ENCODE peak calls at places on chromosomes 11 and 22, in four cellular contexts. B is Peyer's patch, E is stomach, X is upper lobe of right lung. K is an unnamed sample.

GRCh38 chr22:47173535-47174021 is 411.1 kb downstream of the TBC1D22A start:
- DNase-seq in B (no peak), E (no peak), X (peak; percentile 43), K (no peak)

GRCh38 chr11:121671276-121672168 is 218.8 kb upstream of the SORL1-AS1 start:
- DNase-seq in B (no peak), E (no peak), X (no peak), K (peak; percentile 74)

GRCh38 chr11:70244698-70245097 is 25.8 kb upstream of the PPFIA1 start:
- DNase-seq in B (no peak), E (no peak), X (no peak), K (no peak)

GRCh38 chr11:129315781-129316579 is 59.7 kb upstream of the BARX2 start:
- DNase-seq in B (no peak), E (peak; percentile 46), X (peak; percentile 81), K (no peak)

GRCh38 chr22:46830001-46830715 is 67.7 kb downstream of the TBC1D22A start:
- DNase-seq in B (no peak), E (peak; percentile 53), X (peak; percentile 49), K (peak; percentile 46)

GRCh38 chr22:41775338-41775737 is 25.1 kb upstream of the CCDC134 start:
- DNase-seq in B (no peak), E (no peak), X (no peak), K (no peak)

GRCh38 chr11:128890543-128891409 is at the start of gene KCNJ5:
- DNase-seq in B (no peak), E (peak; percentile 56), X (peak; percentile 80), K (peak; percentile 83)

GRCh38 chr22:49018601-49019000 is 809.1 kb downstream of the BRD1 start:
- DNase-seq in B (no peak), E (no peak), X (peak; percentile 25), K (no peak)

GRCh38 chr11:106446961-106447360 is 369.5 kb downstream of the AASDHPPT start:
- DNase-seq in B (no peak), E (no peak), X (no peak), K (no peak)

GRCh38 chr11:71247551-71248250 is 4.7 kb downstream of the SHANK2 start:
- DNase-seq in B (no peak), E (peak; percentile 52), X (peak; percentile 48), K (no peak)

GRCh38 chr22:21450858-21451331 is 16.3 kb upstream of the TMEM191C start:
- DNase-seq in B (no peak), E (peak; percentile 10), X (peak; percentile 43), K (no peak)

GRCh38 chr11:117877120-117877784 is 794 bp upstream of the FXYD6 start:
- DNase-seq in B (no peak), E (no peak), X (no peak), K (no peak)

GRCh38 chr11:100639140-100639539 is 47.9 kb upstream of the ARHGAP42 start:
- DNase-seq in B (no peak), E (peak; percentile 31), X (no peak), K (peak; percentile 37)

GRCh38 chr22:29531419-29531818 is 22.1 kb downstream of the THOC5 start:
- DNase-seq in B (no peak), E (no peak), X (no peak), K (no peak)

GRCh38 chr11:36449566-36450390 is 60.3 kb downstream of the TRAF6 start:
- DNase-seq in B (no peak), E (no peak), X (no peak), K (no peak)

GRCh38 chr22:25111579-25112517 is 87.8 kb upstream of the CRYBB3 start:
- DNase-seq in B (no peak), E (peak; percentile 87), X (peak; percentile 87), K (no peak)

GRCh38 chr22:23182289-23183106 is 2.2 kb downstream of the BCR start:
- DNase-seq in B (no peak), E (no peak), X (no peak), K (no peak)

GRCh38 chr22:23306438-23306921 is 126.2 kb downstream of the BCR start:
- DNase-seq in B (peak; percentile 14), E (no peak), X (peak; percentile 54), K (no peak)

GRCh38 chr11:19466314-19466713 is 225.6 kb upstream of the E2F8 start:
- DNase-seq in B (no peak), E (no peak), X (no peak), K (no peak)

GRCh38 chr11:70203749-70204465 is 811 bp downstream of the FADD start:
- DNase-seq in B (peak; percentile 69), E (peak; percentile 67), X (peak; percentile 69), K (peak; percentile 88)

GRCh38 chr11:87043894-87044293 is 6.2 kb downstream of the TMEM135 start:
- DNase-seq in B (no peak), E (no peak), X (no peak), K (no peak)

GRCh38 chr11:70407814-70408213 is 9.5 kb downstream of the CTTN start:
- DNase-seq in B (no peak), E (no peak), X (no peak), K (no peak)

GRCh38 chr11:15627560-15627959 is 512.8 kb downstream of the INSC start:
- DNase-seq in B (no peak), E (no peak), X (no peak), K (no peak)

GRCh38 chr11:3225826-3226750 is 6.1 kb downstream of the MRGPRE start:
- DNase-seq in B (peak; percentile 5), E (no peak), X (no peak), K (no peak)

GRCh38 chr11:12017243-12017678 is 8.8 kb upstream of the DKK3 start:
- DNase-seq in B (no peak), E (no peak), X (no peak), K (no peak)

DNA sequence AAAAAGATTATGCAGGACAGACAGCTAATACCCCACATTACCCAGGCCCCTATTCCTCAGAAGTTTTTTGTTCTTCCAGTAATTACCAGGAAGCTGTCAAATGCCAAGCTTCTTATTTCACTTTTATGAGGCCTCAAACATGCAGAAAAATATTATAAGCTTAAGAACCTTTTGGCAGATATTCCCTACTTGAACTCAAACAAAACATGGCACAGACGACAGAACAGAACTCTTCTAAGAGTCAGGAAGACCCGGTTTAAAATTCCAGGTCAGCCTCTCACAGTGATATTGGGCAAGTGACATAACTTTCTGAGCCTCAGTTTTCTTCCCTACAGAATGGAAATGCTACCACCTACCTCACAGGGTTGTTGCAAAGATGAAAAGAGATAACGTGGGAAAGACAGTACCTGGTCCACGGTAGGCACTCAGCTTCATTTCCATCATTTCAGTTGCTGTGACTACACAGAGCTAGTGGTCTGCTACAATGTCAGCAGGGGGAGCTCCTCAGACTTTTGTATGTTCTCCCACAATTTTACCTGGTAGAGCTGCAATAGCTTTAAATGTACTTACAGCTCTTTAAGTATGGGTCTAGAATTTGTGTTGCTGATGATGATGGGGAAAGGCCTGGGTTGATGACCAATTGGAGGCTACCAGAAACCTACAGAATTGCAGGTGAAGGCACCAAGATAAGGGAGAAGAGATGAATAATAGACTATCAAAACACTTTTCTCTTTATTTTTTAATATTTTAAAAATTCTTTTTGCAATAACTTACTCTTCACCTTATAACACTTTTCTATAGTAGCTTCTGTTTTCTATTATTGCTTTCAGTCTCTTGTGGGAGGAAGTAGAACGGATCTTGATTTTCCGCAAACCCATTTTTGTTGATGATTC is 98.3 kb upstream of the CHRM4 start:
- DNase-seq in B (no peak), E (no peak), X (no peak), K (peak; percentile 65)
- TF ChIP-seq CTCF in B (no peak), E (peak; percentile 25), X (peak; percentile 54), K (peak; percentile 71)

DNA sequence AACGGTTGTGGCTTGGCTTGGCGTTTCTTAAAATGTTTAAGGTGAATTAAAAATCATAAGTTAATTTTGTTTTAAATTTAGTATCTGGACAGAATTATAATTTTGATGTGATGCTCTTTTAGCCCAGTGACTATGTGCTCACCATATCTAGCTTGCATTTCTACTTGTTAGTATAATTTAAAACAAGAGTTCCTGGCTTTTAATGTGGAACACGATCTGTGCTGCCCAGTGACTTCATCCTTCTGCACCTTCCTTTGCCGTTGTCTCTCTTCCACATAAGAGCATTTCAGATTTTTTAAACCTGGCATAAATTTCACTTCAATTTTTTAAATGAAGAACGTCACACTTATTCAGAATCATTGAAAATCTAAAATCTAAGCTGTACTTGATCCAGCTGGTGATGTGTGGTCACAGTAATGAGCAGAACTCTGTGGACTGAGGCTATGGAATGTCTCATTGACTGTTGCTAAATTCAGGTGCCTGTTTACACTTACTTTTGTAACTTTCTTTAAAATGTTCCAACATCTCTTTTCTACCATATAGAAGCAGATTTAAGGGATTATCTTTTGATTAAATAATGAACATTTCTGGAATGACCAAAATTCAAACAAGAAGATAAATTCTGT is 75.4 kb upstream of the ADSL start:
- DNase-seq in B (no peak), E (no peak), X (no peak), K (no peak)
- H3K4me1 ChIP-seq in B (no peaks in the 10 kb centered on the region), E (peaks cover 19% of the 10 kb centered on the region), X (peaks cover 4% of the 10 kb centered on the region), K (no peaks in the 10 kb centered on the region)

GRCh38 chr11:47864910-47865309 is 16.8 kb upstream of the NUP160 start:
- DNase-seq in B (no peak), E (no peak), X (no peak), K (no peak)
- H3K4me3 ChIP-seq in B (no peak overlapping the region), E (no peak overlapping the region), X (no peak overlapping the region), K (no peak overlapping the region)

GRCh38 chr11:62902932-62903331 is 18.2 kb downstream of the CHRM1 start:
- DNase-seq in B (no peak), E (no peak), X (no peak), K (no peak)
- TF ChIP-seq CTCF in B (no peak), E (no peak), X (no peak), K (no peak)

GRCh38 chr11:35007277-35007676 is 90.9 kb downstream of the PDHX start:
- DNase-seq in B (no peak), E (no peak), X (no peak), K (no peak)

GRCh38 chr11:35009941-35010337 is 93.5 kb downstream of the PDHX start:
- DNase-seq in B (no peak), E (no peak), X (no peak), K (no peak)

GRCh38 chr11:35010656-35011055 is 94.2 kb downstream of the PDHX start:
- DNase-seq in B (no peak), E (no peak), X (no peak), K (no peak)

GRCh38 chr11:35011389-35011788 is 95.0 kb downstream of the PDHX start:
- DNase-seq in B (no peak), E (no peak), X (no peak), K (no peak)

DNA sequence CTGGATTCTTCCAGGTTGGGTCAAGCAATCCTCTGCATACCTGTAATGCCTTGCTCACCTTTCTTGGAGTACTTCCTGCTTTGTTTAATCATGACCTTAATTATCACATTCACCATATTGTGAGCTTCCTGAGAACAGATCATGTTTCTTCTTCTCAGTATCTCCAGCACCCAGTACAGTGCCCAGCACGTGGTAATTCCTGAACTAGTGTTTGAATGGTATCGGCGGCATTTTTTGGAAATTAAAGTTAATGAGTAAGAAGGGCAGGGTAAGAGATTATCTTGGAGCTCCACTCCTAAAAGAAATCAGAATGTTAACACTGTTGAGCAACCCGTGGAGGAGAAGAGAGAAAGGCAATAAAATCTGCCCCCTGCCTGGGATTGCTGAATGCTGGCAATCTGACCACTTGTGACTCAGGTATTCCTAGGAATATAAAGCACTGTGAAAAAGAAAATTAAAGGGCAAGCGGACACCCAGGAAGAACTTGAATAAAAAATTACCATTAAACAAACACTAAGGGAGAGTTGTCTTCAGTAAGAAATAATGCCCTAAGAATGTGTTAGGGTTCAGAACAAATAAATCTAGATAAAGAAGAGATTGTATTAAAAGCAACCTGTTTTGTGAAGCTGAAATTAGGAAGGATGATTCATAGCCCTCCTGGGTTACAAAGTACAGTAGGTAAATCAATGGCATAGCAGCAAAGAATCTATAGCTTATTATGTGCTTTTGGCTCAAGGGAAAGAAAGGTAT is 92.9 kb downstream of the PDHX start:
- DNase-seq in B (no peak), E (no peak), X (no peak), K (no peak)
- H3K4me1 ChIP-seq in B (no peaks in the 10 kb centered on the region), E (peaks cover 69% of the 10 kb centered on the region), X (peaks cover 9% of the 10 kb centered on the region), K (no peaks in the 10 kb centered on the region)

GRCh38 chr11:45383229-45383628 is 97.1 kb upstream of the SYT13 start:
- DNase-seq in B (no peak), E (no peak), X (peak; percentile 40), K (peak; percentile 85)
- H3K4me3 ChIP-seq in B (no peak overlapping the region), E (no peak overlapping the region), X (no peak overlapping the region), K (no peak overlapping the region)

GRCh38 chr11:79059171-79059570 is 381.7 kb downstream of the TENM4 start:
- DNase-seq in B (no peak), E (no peak), X (no peak), K (no peak)
- TF ChIP-seq CTCF in B (no peak), E (no peak), X (no peak), K (no peak)

K was measured in cardiac muscle cell.